ENCODE peak calls at places on chromosomes 12 and 14, in seven cellular contexts. One of them, this sample, is unnamed.

GRCh38 chr12:108815369-108815768 is 42.0 kb downstream of the SSH1 start:
- DNase-seq in C1 segment of cervical spinal cord: no peak
- DNase-seq in 8988T: no peak
- DNase-seq in activated CD4-positive, alpha-beta T cell treated with anti-CD3 and anti-CD28 coated beads for 24 hours: no peak
- DNase-seq in OCI-LY7: no peak
- DNase-seq in HuH-7.5: no peak
- DNase-seq in activated T-helper 1 cell treated with anti-CD3 and anti-CD28 coated beads, Interleukin-12 subunit alpha, Interleukin-12 subunit beta, Interleukin-2, Interleukin-4 antibody, amounts not matched to agents 30 ng/mL and 10 ng/mL and 1 ng/mL, durations not matched to agents 14 hours and 24 hours and 36 hours: no peak
- DNase-seq in this sample: peak

GRCh38 chr12:130830246-130830551 is 8.9 kb downstream of the STX2 start:
- DNase-seq in OCI-LY7: no peak
- DNase-seq in activated CD4-positive, alpha-beta T cell treated with anti-CD3 and anti-CD28 coated beads for 24 hours: no peak
- DNase-seq in 8988T: no peak
- DNase-seq in HuH-7.5: no peak
- DNase-seq in activated T-helper 1 cell treated with anti-CD3 and anti-CD28 coated beads, Interleukin-12 subunit alpha, Interleukin-12 subunit beta, Interleukin-2, Interleukin-4 antibody, amounts not matched to agents 30 ng/mL and 10 ng/mL and 1 ng/mL, durations not matched to agents 14 hours and 24 hours and 36 hours: no peak
- DNase-seq in C1 segment of cervical spinal cord: no peak
- DNase-seq in this sample: no peak

GRCh38 chr12:18658179-18658578 is 79.6 kb downstream of the PLCZ1 start:
- DNase-seq in HuH-7.5: no peak
- DNase-seq in activated CD4-positive, alpha-beta T cell treated with anti-CD3 and anti-CD28 coated beads for 24 hours: no peak
- DNase-seq in activated T-helper 1 cell treated with anti-CD3 and anti-CD28 coated beads, Interleukin-12 subunit alpha, Interleukin-12 subunit beta, Interleukin-2, Interleukin-4 antibody, amounts not matched to agents 30 ng/mL and 10 ng/mL and 1 ng/mL, durations not matched to agents 14 hours and 24 hours and 36 hours: no peak
- DNase-seq in C1 segment of cervical spinal cord: no peak
- DNase-seq in OCI-LY7: no peak
- DNase-seq in 8988T: no peak
- DNase-seq in this sample: no peak

GRCh38 chr14:99691111-99691885 is 7.2 kb downstream of the CYP46A1 start:
- DNase-seq in activated CD4-positive, alpha-beta T cell treated with anti-CD3 and anti-CD28 coated beads for 24 hours: no peak
- DNase-seq in 8988T: no peak
- DNase-seq in HuH-7.5: no peak
- DNase-seq in C1 segment of cervical spinal cord: no peak
- DNase-seq in activated T-helper 1 cell treated with anti-CD3 and anti-CD28 coated beads, Interleukin-12 subunit alpha, Interleukin-12 subunit beta, Interleukin-2, Interleukin-4 antibody, amounts not matched to agents 30 ng/mL and 10 ng/mL and 1 ng/mL, durations not matched to agents 14 hours and 24 hours and 36 hours: no peak
- DNase-seq in OCI-LY7: no peak
- DNase-seq in this sample: no peak

GRCh38 chr14:31207287-31207745 is 277 bp downstream of the HECTD1 start:
- DNase-seq in C1 segment of cervical spinal cord: no peak
- DNase-seq in OCI-LY7: peak
- DNase-seq in HuH-7.5: no peak
- DNase-seq in activated T-helper 1 cell treated with anti-CD3 and anti-CD28 coated beads, Interleukin-12 subunit alpha, Interleukin-12 subunit beta, Interleukin-2, Interleukin-4 antibody, amounts not matched to agents 30 ng/mL and 10 ng/mL and 1 ng/mL, durations not matched to agents 14 hours and 24 hours and 36 hours: no peak
- DNase-seq in activated CD4-positive, alpha-beta T cell treated with anti-CD3 and anti-CD28 coated beads for 24 hours: no peak
- DNase-seq in 8988T: no peak
- DNase-seq in this sample: no peak

GRCh38 chr14:28057286-28058011 is 709.1 kb upstream of the FOXG1 start:
- DNase-seq in 8988T: no peak
- DNase-seq in HuH-7.5: no peak
- DNase-seq in C1 segment of cervical spinal cord: peak
- DNase-seq in activated T-helper 1 cell treated with anti-CD3 and anti-CD28 coated beads, Interleukin-12 subunit alpha, Interleukin-12 subunit beta, Interleukin-2, Interleukin-4 antibody, amounts not matched to agents 30 ng/mL and 10 ng/mL and 1 ng/mL, durations not matched to agents 14 hours and 24 hours and 36 hours: no peak
- DNase-seq in activated CD4-positive, alpha-beta T cell treated with anti-CD3 and anti-CD28 coated beads for 24 hours: no peak
- DNase-seq in OCI-LY7: no peak
- DNase-seq in this sample: no peak

GRCh38 chr14:100071545-100071944 is 6.3 kb downstream of the EVL start:
- DNase-seq in C1 segment of cervical spinal cord: no peak
- DNase-seq in 8988T: no peak
- DNase-seq in activated T-helper 1 cell treated with anti-CD3 and anti-CD28 coated beads, Interleukin-12 subunit alpha, Interleukin-12 subunit beta, Interleukin-2, Interleukin-4 antibody, amounts not matched to agents 30 ng/mL and 10 ng/mL and 1 ng/mL, durations not matched to agents 14 hours and 24 hours and 36 hours: no peak
- DNase-seq in activated CD4-positive, alpha-beta T cell treated with anti-CD3 and anti-CD28 coated beads for 24 hours: no peak
- DNase-seq in OCI-LY7: peak
- DNase-seq in HuH-7.5: no peak
- DNase-seq in this sample: no peak

GRCh38 chr14:92039073-92039719 is 663 bp downstream of the TRIP11 start:
- DNase-seq in OCI-LY7: no peak
- DNase-seq in HuH-7.5: peak
- DNase-seq in activated CD4-positive, alpha-beta T cell treated with anti-CD3 and anti-CD28 coated beads for 24 hours: no peak
- DNase-seq in C1 segment of cervical spinal cord: no peak
- DNase-seq in 8988T: peak
- DNase-seq in activated T-helper 1 cell treated with anti-CD3 and anti-CD28 coated beads, Interleukin-12 subunit alpha, Interleukin-12 subunit beta, Interleukin-2, Interleukin-4 antibody, amounts not matched to agents 30 ng/mL and 10 ng/mL and 1 ng/mL, durations not matched to agents 14 hours and 24 hours and 36 hours: no peak
- DNase-seq in this sample: no peak

GRCh38 chr12:31620311-31620710 is 29.4 kb upstream of the DENND5B start:
- DNase-seq in HuH-7.5: peak
- DNase-seq in 8988T: no peak
- DNase-seq in activated CD4-positive, alpha-beta T cell treated with anti-CD3 and anti-CD28 coated beads for 24 hours: no peak
- DNase-seq in OCI-LY7: no peak
- DNase-seq in activated T-helper 1 cell treated with anti-CD3 and anti-CD28 coated beads, Interleukin-12 subunit alpha, Interleukin-12 subunit beta, Interleukin-2, Interleukin-4 antibody, amounts not matched to agents 30 ng/mL and 10 ng/mL and 1 ng/mL, durations not matched to agents 14 hours and 24 hours and 36 hours: no peak
- DNase-seq in C1 segment of cervical spinal cord: no peak
- DNase-seq in this sample: no peak